ENCODE peak calls at places on chromosomes 5 and 9, in six cellular contexts. K is osteocyte, H is AG10803, G is heart right ventricle, C is heart left ventricle, W is type B pancreatic cell. S is an unnamed sample.

GRCh38 chr9:90878562-90878961 is 76.9 kb downstream of the SYK start:
- DNase-seq in K (no peak), H (no peak), G (no peak), C (no peak), W (no peak), S (no peak)

GRCh38 chr5:79020861-79021561 is 35.9 kb upstream of the ARSB start:
- DNase-seq in K (no peak), H (peak; percentile 87), G (peak; percentile 32), C (peak; percentile 47), W (no peak), S (no peak)

GRCh38 chr9:112554516-112554915 is 67.9 kb downstream of the KIAA1958 start:
- DNase-seq in K (no peak), H (peak; percentile 57), G (no peak), C (no peak), W (no peak), S (peak; percentile 72)

GRCh38 chr5:5546408-5546807 is 123.9 kb downstream of the ICE1 start:
- DNase-seq in K (no peak), H (no peak), G (no peak), C (no peak), W (no peak), S (no peak)

GRCh38 chr9:8860925-8861324 is 1061.3 kb upstream of the DMAC1 start:
- DNase-seq in K (no peak), H (no peak), G (no peak), C (no peak), W (no peak), S (peak; percentile 51)

GRCh38 chr9:74951725-74952151 is 974 bp downstream of the C9orf40 start:
- DNase-seq in K (no peak), H (peak; percentile 22), G (peak; percentile 52), C (peak; percentile 56), W (no peak), S (peak; percentile 56)

GRCh38 chr5:113771483-113771882 is 258.0 kb downstream of the YTHDC2 start:
- DNase-seq in K (no peak), H (no peak), G (no peak), C (no peak), W (no peak), S (no peak)

GRCh38 chr9:114902773-114903589 is 27.4 kb downstream of the TNFSF8 start:
- DNase-seq in K (peak; percentile 62), H (no peak), G (no peak), C (no peak), W (no peak), S (no peak)

GRCh38 chr5:95958308-95959014 is 3.2 kb downstream of the ELL2 start:
- DNase-seq in K (no peak), H (peak; percentile 34), G (no peak), C (no peak), W (no peak), S (no peak)

GRCh38 chr9:137477778-137478612 is 18.9 kb upstream of the NSMF start:
- DNase-seq in K (no peak), H (no peak), G (no peak), C (no peak), W (no peak), S (peak; percentile 60)

GRCh38 chr5:115471674-115472073 is 72.9 kb downstream of the FEM1C start:
- DNase-seq in K (no peak), H (peak; percentile 48), G (peak; percentile 43), C (no peak), W (no peak), S (no peak)

GRCh38 chr9:91154686-91155085 is 207.0 kb downstream of the AUH start:
- DNase-seq in K (no peak), H (peak; percentile 63), G (no peak), C (no peak), W (no peak), S (no peak)

GRCh38 chr9:98472216-98472615 is 216.8 kb upstream of the TBC1D2 start:
- DNase-seq in K (no peak), H (no peak), G (no peak), C (no peak), W (no peak), S (no peak)

GRCh38 chr5:126676195-126676624 is 75.5 kb downstream of the PHAX start:
- DNase-seq in K (no peak), H (peak; percentile 52), G (no peak), C (peak; percentile 46), W (no peak), S (peak; percentile 91)

GRCh38 chr5:135384898-135385297 is 14.1 kb downstream of the MACROH2A1 start:
- DNase-seq in K (no peak), H (no peak), G (no peak), C (no peak), W (no peak), S (no peak)

GRCh38 chr9:4298255-4299005 is 1.4 kb downstream of the GLIS3 start:
- DNase-seq in K (no peak), H (no peak), G (peak; percentile 22), C (peak; percentile 34), W (no peak), S (peak; percentile 83)

GRCh38 chr9:76223749-76224340 is 170.4 kb downstream of the RFK start:
- DNase-seq in K (no peak), H (peak; percentile 21), G (no peak), C (no peak), W (no peak), S (no peak)

GRCh38 chr5:123142206-123142915 is 53.3 kb downstream of the PRDM6 start:
- DNase-seq in K (no peak), H (no peak), G (no peak), C (no peak), W (no peak), S (no peak)

GRCh38 chr9:90647843-90648242 is 5.2 kb upstream of the DIRAS2 start:
- DNase-seq in K (no peak), H (no peak), G (no peak), C (no peak), W (no peak), S (peak; percentile 59)

GRCh38 chr9:113309204-113309813 is 6.1 kb upstream of the RNF183 start:
- DNase-seq in K (no peak), H (peak; percentile 57), G (no peak), C (no peak), W (no peak), S (no peak)

GRCh38 chr5:79036769-79037168 is 32.7 kb downstream of the DMGDH start:
- DNase-seq in K (no peak), H (no peak), G (no peak), C (no peak), W (no peak), S (no peak)

GRCh38 chr5:98483301-98483700 is 290.2 kb upstream of the RGMB start:
- DNase-seq in K (no peak), H (peak; percentile 96), G (no peak), C (no peak), W (no peak), S (peak; percentile 72)

GRCh38 chr9:87276327-87276841 is 221.3 kb upstream of the DAPK1 start:
- DNase-seq in K (no peak), H (peak; percentile 94), G (no peak), C (no peak), W (no peak), S (peak; percentile 78)

GRCh38 chr9:33939924-33940874 is 108.5 kb downstream of the UBAP2 start:
- DNase-seq in K (no peak), H (no peak), G (no peak), C (no peak), W (no peak), S (no peak)

GRCh38 chr5:9348296-9348996 is 197.4 kb downstream of the SEMA5A start:
- DNase-seq in K (no peak), H (peak; percentile 96), G (no peak), C (no peak), W (no peak), S (peak; percentile 85)

GRCh38 chr5:173639-174600 is 17.4 kb upstream of the LRRC14B start:
- DNase-seq in K (no peak), H (no peak), G (no peak), C (no peak), W (no peak), S (peak; percentile 64)

GRCh38 chr9:121992571-121993212 is 100.4 kb downstream of the TTLL11 start:
- DNase-seq in K (no peak), H (peak; percentile 76), G (peak; percentile 34), C (peak; percentile 58), W (no peak), S (no peak)

DNA sequence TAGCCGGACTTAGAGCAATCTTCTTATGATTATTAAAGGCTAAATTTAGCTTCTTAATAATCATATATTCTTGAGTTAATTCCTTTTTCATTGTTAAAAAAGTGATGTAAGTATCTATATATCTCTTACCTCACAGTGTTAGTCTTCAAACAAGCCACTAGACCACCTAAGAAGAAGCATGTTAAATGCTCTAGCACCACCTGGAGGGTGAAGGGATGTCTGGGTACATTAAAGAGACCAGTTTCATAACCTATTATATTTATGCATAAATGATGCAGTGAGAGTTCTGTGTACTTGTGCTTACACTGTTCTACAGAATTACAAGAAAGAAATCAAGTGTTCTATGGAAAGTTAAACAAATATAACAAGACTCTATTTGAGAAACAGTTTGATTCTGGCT is 55.9 kb upstream of the SLCO6A1 start:
- DNase-seq in K (no peak), H (no peak), G (no peak), C (no peak), W (no peak), S (no peak)
- TF ChIP-seq CTCF in K (peak; percentile 27), H (no peak), G (peak; percentile 35), C (peak; percentile 45), W (peak; percentile 37), S (peak; percentile 30)

GRCh38 chr9:108142504-108143201 is 653.1 kb upstream of the KLF4 start:
- DNase-seq in K (peak; percentile 87), H (peak; percentile 98), G (peak; percentile 76), C (peak; percentile 80), W (no peak), S (peak; percentile 70)
- TF ChIP-seq CTCF in K (peak; percentile 5), H (peak; percentile 41), G (no peak), C (no peak), W (peak; percentile 53), S (no peak)

DNA sequence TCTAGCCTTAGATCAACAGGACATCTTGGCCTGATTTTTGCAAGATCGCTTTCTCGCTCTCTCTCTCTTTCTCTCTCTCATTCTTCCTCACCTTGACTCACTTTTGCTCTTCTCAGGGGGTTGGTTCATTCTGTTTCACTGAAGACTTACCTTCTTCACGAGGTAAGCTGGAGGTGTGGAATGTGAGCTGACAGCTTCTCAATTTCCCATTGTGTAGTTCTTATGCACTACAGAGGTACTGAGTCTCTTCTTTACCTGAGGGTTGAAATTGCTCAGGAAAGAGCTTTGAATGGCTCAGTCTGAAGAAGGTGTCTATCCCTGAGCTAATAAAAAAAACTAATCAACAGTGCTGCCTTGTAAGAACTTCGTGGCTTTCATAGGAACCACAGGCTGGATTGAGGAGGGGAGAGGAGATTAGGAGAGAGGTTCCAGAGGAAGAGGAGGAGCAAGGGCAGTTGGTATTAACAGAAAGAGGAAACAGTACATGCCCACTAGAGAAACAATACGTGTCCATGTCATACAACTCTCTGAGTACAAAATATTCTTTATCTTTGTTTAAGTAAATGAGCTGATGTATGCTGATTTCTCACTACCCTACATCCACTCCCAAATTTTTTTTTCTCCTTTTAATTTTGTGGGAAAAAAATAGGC is 192.2 kb downstream of the TMEM167A start:
- DNase-seq in K (no peak), H (no peak), G (no peak), C (no peak), W (no peak), S (no peak)
- TF ChIP-seq CTCF in K (no peak), H (no peak), G (no peak), C (no peak), W (no peak), S (no peak)

DNA sequence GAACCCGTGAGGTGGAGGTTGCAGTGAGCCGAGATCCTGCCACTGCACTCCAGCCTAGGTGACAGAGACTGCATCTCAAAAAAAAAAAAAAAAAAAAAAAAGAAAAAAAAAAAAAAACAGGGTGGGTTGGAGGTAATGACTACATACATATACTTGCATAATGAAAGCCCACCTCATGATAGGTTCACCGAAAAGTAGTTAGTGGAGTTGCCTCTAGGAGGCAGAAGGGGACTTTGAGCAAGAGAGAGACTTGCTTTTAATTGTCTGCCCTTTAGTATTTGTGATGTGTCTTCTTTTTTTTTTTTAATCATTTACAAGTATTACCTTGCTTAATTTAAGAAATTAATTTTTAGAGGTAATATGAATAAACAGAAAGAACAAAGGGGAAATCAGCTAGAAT is 99.8 kb downstream of the PPARGC1B start:
- DNase-seq in K (no peak), H (peak; percentile 10), G (no peak), C (no peak), W (no peak), S (no peak)
- TF ChIP-seq CTCF in K (peak; percentile 27), H (peak; percentile 15), G (peak; percentile 19), C (peak; percentile 22), W (peak; percentile 65), S (no peak)